ENCODE peak calls at places on chromosomes 2 and 18, in ten cellular contexts. F, C, Y, T, L, D, R, V, B and Z are unnamed samples.

GRCh38 chr2:65436169-65436824 is 3.9 kb upstream of the SPRED2 start:
- DNase-seq in F (peak), C (peak), Y (peak), T (no peak), L (peak), D (peak), R (peak), V (peak), B (peak), Z (peak)

GRCh38 chr2:71423817-71424420 is 29.4 kb upstream of the DYSF start:
- DNase-seq in F (no peak), C (no peak), Y (no peak), T (no peak), L (no peak), D (no peak), R (no peak), V (no peak), B (no peak), Z (no peak)

GRCh38 chr2:83686863-83687262 is 772.2 kb downstream of the SUCLG1 start:
- DNase-seq in F (no peak), C (no peak), Y (no peak), T (no peak), L (no peak), D (no peak), R (no peak), V (no peak), B (no peak), Z (no peak)

GRCh38 chr18:8229786-8230185 is 379.5 kb upstream of the RAB12 start:
- DNase-seq in F (no peak), C (no peak), Y (peak), T (no peak), L (no peak), D (no peak), R (no peak), V (no peak), B (no peak), Z (no peak)

GRCh38 chr2:167579826-167580225 is 667.6 kb downstream of the STK39 start:
- DNase-seq in F (no peak), C (no peak), Y (no peak), T (no peak), L (no peak), D (no peak), R (no peak), V (no peak), B (no peak), Z (no peak)

GRCh38 chr18:13269599-13270011 is 51.0 kb downstream of the LDLRAD4 start:
- DNase-seq in F (peak), C (peak), Y (no peak), T (no peak), L (no peak), D (no peak), R (no peak), V (no peak), B (no peak), Z (no peak)

GRCh38 chr18:59792353-59792752 is 95.1 kb upstream of the CCBE1 start:
- DNase-seq in F (no peak), C (no peak), Y (no peak), T (no peak), L (no peak), D (no peak), R (no peak), V (no peak), B (no peak), Z (no peak)

GRCh38 chr2:55876425-55877084 is 47.0 kb downstream of the EFEMP1 start:
- DNase-seq in F (no peak), C (no peak), Y (no peak), T (no peak), L (no peak), D (no peak), R (no peak), V (no peak), B (no peak), Z (no peak)

GRCh38 chr2:69779258-69779989 is 37.5 kb downstream of the ANXA4 start:
- DNase-seq in F (no peak), C (no peak), Y (peak), T (no peak), L (no peak), D (peak), R (no peak), V (no peak), B (peak), Z (peak)

GRCh38 chr2:119465687-119466086 is 34.0 kb downstream of the TMEM37 start:
- DNase-seq in F (no peak), C (no peak), Y (no peak), T (no peak), L (no peak), D (no peak), R (no peak), V (no peak), B (no peak), Z (no peak)

GRCh38 chr2:119469661-119470297 is 38.1 kb downstream of the TMEM37 start:
- DNase-seq in F (no peak), C (no peak), Y (no peak), T (no peak), L (no peak), D (no peak), R (no peak), V (no peak), B (no peak), Z (no peak)

GRCh38 chr2:119469131-119469530 is 37.5 kb downstream of the TMEM37 start:
- DNase-seq in F (no peak), C (no peak), Y (no peak), T (no peak), L (no peak), D (no peak), R (no peak), V (no peak), B (no peak), Z (no peak)

GRCh38 chr2:119466373-119466772 is 34.7 kb downstream of the TMEM37 start:
- DNase-seq in F (no peak), C (no peak), Y (no peak), T (no peak), L (no peak), D (no peak), R (no peak), V (no peak), B (no peak), Z (no peak)

GRCh38 chr2:119468154-119468955 is 36.7 kb downstream of the TMEM37 start:
- DNase-seq in F (no peak), C (no peak), Y (peak), T (no peak), L (no peak), D (no peak), R (no peak), V (no peak), B (no peak), Z (no peak)
- TF ChIP-seq POLR2A in F (no peak), C (no peak), Y (no peak), T (no peak), L (no peak), D (no peak), R (no peak), V (no peak), B (no peak), Z (no peak)

DNA sequence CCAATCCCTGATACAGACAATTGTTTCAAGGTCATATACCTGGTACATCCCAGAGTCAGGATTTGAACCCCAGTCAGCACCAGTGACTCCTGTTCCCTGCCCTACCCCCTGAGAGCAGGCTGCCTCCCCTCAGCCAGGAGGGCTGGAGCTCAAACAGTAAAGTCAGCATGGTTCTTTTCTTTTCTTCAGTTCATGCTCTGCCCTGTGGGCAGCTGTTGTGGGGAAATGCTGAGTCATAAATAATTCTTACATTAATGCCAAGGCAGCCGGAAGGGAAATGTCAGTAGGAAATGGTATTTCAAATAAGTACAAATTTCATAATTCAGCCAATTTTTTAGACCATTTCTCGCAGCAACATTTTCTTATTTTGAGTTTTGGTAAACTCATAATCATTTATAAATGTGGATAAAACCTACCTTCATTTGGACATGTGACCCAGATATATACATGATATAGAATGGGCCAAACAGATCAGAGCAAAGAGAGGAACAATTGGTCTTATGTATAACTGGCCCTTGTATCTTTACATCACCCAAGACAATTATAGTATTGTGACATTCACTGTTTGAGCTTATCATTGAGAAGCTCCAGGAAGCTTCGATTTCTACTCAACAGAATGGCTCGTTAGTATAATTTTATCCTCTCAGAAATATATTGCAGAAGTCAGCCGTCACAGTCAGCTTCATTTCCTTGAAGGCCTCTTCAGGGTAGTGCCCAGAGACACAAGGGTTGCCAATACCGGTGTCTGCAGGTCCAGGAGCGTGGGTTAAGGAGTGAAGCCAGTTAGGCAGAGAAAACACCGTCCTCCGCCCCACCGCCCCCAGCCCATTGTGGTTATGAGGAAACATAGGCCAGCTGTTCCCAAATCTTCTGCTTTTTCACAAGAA is 28.0 kb upstream of the SCYGR1 start:
- DNase-seq in F (peak), C (peak), Y (peak), T (no peak), L (no peak), D (no peak), R (no peak), V (no peak), B (no peak), Z (peak)
- TF ChIP-seq POLR2A in F (no peak), C (no peak), Y (no peak), T (no peak), L (no peak), D (no peak), R (no peak), V (no peak), B (no peak), Z (no peak)

GRCh38 chr18:11852048-11852341 is 782 bp downstream of the CHMP1B start:
- DNase-seq in F (no peak), C (no peak), Y (no peak), T (no peak), L (no peak), D (no peak), R (no peak), V (no peak), B (no peak), Z (no peak)

GRCh38 chr18:11850821-11851155 is 425 bp upstream of the CHMP1B start:
- DNase-seq in F (no peak), C (no peak), Y (no peak), T (no peak), L (no peak), D (no peak), R (no peak), V (no peak), B (no peak), Z (peak)

GRCh38 chr18:11849279-11849678 is 1.9 kb upstream of the CHMP1B start:
- DNase-seq in F (no peak), C (no peak), Y (no peak), T (no peak), L (no peak), D (no peak), R (no peak), V (no peak), B (no peak), Z (no peak)

GRCh38 chr18:11849845-11850747 is 1.1 kb upstream of the CHMP1B start:
- DNase-seq in F (peak), C (peak), Y (peak), T (no peak), L (no peak), D (peak), R (peak), V (no peak), B (peak), Z (peak)

GRCh38 chr18:11851156-11852047 is at the start of gene CHMP1B:
- DNase-seq in F (peak), C (peak), Y (peak), T (peak), L (peak), D (peak), R (peak), V (peak), B (peak), Z (peak)
- TF ChIP-seq POLR2A in F (peak), C (peak), Y (peak), T (peak), L (peak), D (peak), R (peak), V (peak), B (peak), Z (peak)

GRCh38 chr2:209322905-209323517 is 100.8 kb upstream of the MAP2 start:
- DNase-seq in F (no peak), C (no peak), Y (no peak), T (no peak), L (no peak), D (no peak), R (no peak), V (no peak), B (no peak), Z (no peak)
- TF ChIP-seq POLR2A in F (no peak), C (no peak), Y (no peak), T (no peak), L (no peak), D (no peak), R (no peak), V (no peak), B (no peak), Z (no peak)

GRCh38 chr2:27890146-27891062 is at the start of the genes BABAM2 and RBKS:
- DNase-seq in F (peak), C (peak), Y (peak), T (peak), L (peak), D (peak), R (peak), V (peak), B (peak), Z (peak)
- TF ChIP-seq POLR2A in F (peak), C (peak), Y (peak), T (peak), L (peak), D (peak), R (peak), V (peak), B (no peak), Z (peak)

DNA sequence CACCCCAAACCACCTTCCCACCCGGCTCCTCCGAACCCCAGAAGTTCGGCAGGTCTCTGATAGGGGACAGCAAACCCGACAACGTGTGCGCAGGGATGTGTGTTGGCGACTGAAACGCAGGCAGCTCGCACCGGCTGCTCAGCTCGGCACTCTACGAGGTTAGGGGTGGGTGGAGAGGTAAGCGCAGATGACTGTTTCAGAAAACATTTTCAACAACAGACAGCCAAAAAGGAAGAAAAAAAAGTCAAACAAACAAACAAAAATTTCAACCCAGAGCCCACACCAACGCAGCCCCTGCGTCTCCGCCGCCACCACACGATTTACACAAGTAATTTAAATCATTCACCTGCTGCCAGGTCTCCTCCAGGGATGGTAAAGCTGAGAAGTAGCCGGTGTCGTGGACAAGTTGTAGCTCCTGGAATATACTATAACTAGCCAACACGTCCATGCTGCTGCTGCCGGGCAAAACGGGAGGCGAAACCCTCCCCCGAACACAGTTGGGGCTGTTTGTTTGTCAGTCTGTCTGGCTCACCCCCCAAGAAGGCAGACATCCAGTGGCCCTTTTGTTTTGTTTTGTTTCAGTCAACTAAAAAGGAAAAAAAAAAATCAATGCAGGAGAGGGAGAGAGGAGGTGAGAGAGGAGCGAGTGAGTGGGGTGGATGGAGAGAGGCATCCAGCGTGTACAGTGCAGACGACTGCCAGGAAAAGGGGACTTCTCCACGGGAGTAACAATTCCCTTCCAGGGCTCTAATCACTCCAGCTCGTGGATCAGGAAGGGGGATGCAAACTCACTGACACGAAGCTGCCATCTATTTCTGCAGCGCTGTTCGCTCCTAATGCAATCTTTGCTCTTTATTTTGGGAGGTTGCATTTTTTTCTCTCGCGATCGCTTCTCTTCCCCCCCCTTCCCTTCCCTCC is at the start of gene KLF7:
- DNase-seq in F (peak), C (peak), Y (peak), T (no peak), L (peak), D (peak), R (peak), V (no peak), B (no peak), Z (peak)
- TF ChIP-seq POLR2A in F (peak), C (peak), Y (peak), T (peak), L (peak), D (no peak), R (no peak), V (peak), B (no peak), Z (no peak)

GRCh38 chr2:148644885-148645134 is 259 bp downstream of the EPC2 start:
- DNase-seq in F (no peak), C (no peak), Y (no peak), T (no peak), L (no peak), D (no peak), R (no peak), V (no peak), B (no peak), Z (no peak)
- TF ChIP-seq POLR2A in F (no peak), C (no peak), Y (peak), T (peak), L (no peak), D (no peak), R (no peak), V (no peak), B (no peak), Z (no peak)

GRCh38 chr2:5389740-5390139 is 302.4 kb upstream of the SOX11 start:
- DNase-seq in F (no peak), C (no peak), Y (no peak), T (no peak), L (no peak), D (no peak), R (no peak), V (no peak), B (no peak), Z (no peak)

GRCh38 chr2:5392658-5393057 is 299.5 kb upstream of the SOX11 start:
- DNase-seq in F (no peak), C (no peak), Y (no peak), T (no peak), L (no peak), D (no peak), R (no peak), V (no peak), B (no peak), Z (peak)

GRCh38 chr2:5391361-5391760 is 300.8 kb upstream of the SOX11 start:
- DNase-seq in F (peak), C (peak), Y (no peak), T (no peak), L (no peak), D (no peak), R (no peak), V (no peak), B (no peak), Z (no peak)

GRCh38 chr2:5394223-5394622 is 298.0 kb upstream of the SOX11 start:
- DNase-seq in F (no peak), C (no peak), Y (no peak), T (no peak), L (no peak), D (no peak), R (no peak), V (no peak), B (no peak), Z (no peak)
- TF ChIP-seq POLR2A in F (no peak), C (no peak), Y (no peak), T (no peak), L (no peak), D (no peak), R (no peak), V (no peak), B (no peak), Z (no peak)

DNA sequence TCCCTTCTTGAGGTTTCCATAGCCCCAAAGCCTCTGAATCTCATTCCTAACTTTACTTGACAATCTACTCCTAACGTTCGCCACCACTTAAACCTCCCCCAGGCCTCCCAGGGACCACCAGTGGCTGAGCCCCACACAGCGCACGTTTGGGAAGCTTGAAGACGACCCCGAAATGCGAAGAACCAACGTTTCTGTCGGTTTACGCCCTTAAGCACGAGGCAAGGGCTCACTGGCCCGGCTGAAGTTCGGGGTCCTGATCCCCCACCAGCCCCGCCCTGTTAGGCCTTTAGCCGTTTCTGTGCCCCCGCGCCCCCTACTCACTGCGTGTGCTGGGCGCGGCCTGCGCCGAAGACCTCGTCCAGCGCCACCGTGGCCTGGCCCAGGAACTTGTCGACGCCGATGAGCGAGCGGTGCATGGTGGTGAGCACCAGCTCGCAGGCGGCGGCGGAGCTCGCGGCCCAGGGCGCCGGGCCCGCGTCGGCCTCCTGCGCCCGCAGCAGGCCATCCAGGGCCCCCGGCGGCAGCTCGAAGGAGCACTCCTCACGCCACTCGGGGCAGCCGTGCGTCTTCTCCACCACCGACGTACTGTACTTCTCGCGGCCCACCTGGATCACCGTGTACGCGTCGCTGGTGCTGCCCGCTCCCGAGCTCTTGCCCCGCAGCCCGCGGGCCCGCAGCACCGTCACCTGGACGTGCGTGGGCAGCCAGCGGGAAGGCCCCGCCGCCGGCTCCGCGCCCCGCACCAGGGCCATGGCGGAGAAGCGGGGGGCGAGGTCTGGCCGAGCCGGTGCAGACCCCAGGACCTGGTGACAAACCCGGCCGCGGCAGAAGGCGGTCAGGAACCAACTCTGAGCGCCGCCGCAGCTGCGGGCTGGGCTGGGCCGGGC is 479 bp downstream of the RAB11FIP5 start:
- DNase-seq in F (peak), C (peak), Y (peak), T (no peak), L (no peak), D (peak), R (no peak), V (no peak), B (peak), Z (peak)
- TF ChIP-seq POLR2A in F (peak), C (no peak), Y (no peak), T (no peak), L (peak), D (no peak), R (peak), V (no peak), B (no peak), Z (no peak)